ENCODE peak calls at places on chromosomes 1 and 21, in ten cellular contexts. M is ovary, X is uterus, H is testis, F is A549, P is vagina, N is adrenal gland, U is NB4, Q is body of pancreas, D is heart left ventricle. W is an unnamed sample.

GRCh38 chr1:190046231-190046630 is 431.4 kb downstream of the BRINP3 start:
- DNase-seq in Q (no peak), P (no peak), U (no peak), H (no peak), N (no peak), X (no peak), F (no peak), D (no peak), M (no peak), W (no peak)

GRCh38 chr1:224201336-224201735 is 18.3 kb downstream of the DEGS1 start:
- DNase-seq in Q (no peak), U (no peak), N (no peak), M (no peak), D (peak), F (no peak), P (no peak), H (no peak), X (no peak), W (no peak)

GRCh38 chr1:6347641-6348487 is 45.7 kb downstream of the ACOT7 start:
- DNase-seq in F (peak), X (no peak), N (peak), M (no peak), D (no peak), P (no peak), H (peak), U (peak), Q (peak), W (peak)

GRCh38 chr21:29304577-29304976 is 5.9 kb downstream of the BACH1 start:
- DNase-seq in D (no peak), H (no peak), F (no peak), Q (no peak), U (peak), P (no peak), N (no peak), X (no peak), M (no peak), W (no peak)

GRCh38 chr1:193457676-193458075 is 271.3 kb upstream of the B3GALT2 start:
- DNase-seq in F (no peak), X (no peak), H (no peak), U (no peak), Q (no peak), M (no peak), N (peak), P (no peak), D (no peak), W (no peak)

GRCh38 chr21:46222436-46223116 is 6.0 kb downstream of the LSS start:
- DNase-seq in N (no peak), X (no peak), D (no peak), M (no peak), Q (no peak), F (no peak), P (no peak), H (peak), U (no peak), W (no peak)

GRCh38 chr1:178047403-178048093 is 46.4 kb upstream of the RASAL2 start:
- DNase-seq in M (no peak), H (no peak), X (no peak), P (no peak), D (no peak), Q (no peak), F (no peak), U (no peak), N (no peak), W (no peak)

GRCh38 chr1:48469616-48470500 is 2.1 kb downstream of the SPATA6 start:
- DNase-seq in P (no peak), M (peak), Q (peak), F (no peak), H (peak), X (peak), U (peak), N (peak), D (peak), W (peak)

GRCh38 chr21:46092811-46093667 is 4.9 kb upstream of the COL6A2 start:
- DNase-seq in F (no peak), P (peak), N (no peak), M (peak), U (no peak), H (no peak), X (peak), Q (no peak), D (no peak), W (no peak)

GRCh38 chr1:47701741-47702515 is 264.1 kb downstream of the FOXD2 start:
- DNase-seq in P (no peak), D (no peak), H (no peak), Q (no peak), F (no peak), X (no peak), U (no peak), M (no peak), N (no peak), W (peak)

GRCh38 chr1:6587261-6588005 is 7.6 kb downstream of the ZBTB48 start:
- DNase-seq in M (no peak), F (no peak), D (peak), X (no peak), P (no peak), Q (peak), U (no peak), N (peak), H (peak), W (no peak)

GRCh38 chr1:171344473-171344820 is 30.5 kb downstream of the FMO4 start:
- DNase-seq in Q (peak), P (no peak), H (no peak), M (no peak), D (no peak), X (no peak), F (no peak), U (no peak), N (peak), W (no peak)

GRCh38 chr1:96641292-96641691 is 80.3 kb upstream of the PTBP2 start:
- DNase-seq in D (no peak), U (no peak), H (no peak), M (no peak), P (no peak), X (no peak), Q (no peak), N (no peak), F (no peak), W (no peak)

GRCh38 chr1:62621907-62622306 is 24.6 kb downstream of the ANGPTL3 start:
- DNase-seq in D (no peak), F (peak), X (no peak), P (no peak), M (no peak), Q (peak), N (peak), U (peak), H (no peak), W (no peak)

GRCh38 chr1:15850450-15851079 is 3.1 kb downstream of the SPEN start:
- DNase-seq in F (no peak), D (no peak), P (no peak), X (no peak), N (no peak), H (peak), M (no peak), Q (peak), U (no peak), W (no peak)

GRCh38 chr1:174713796-174714195 is 266.0 kb downstream of the GPR52 start:
- DNase-seq in Q (no peak), P (no peak), H (no peak), D (no peak), X (no peak), U (no peak), M (no peak), N (no peak), F (no peak), W (no peak)

GRCh38 chr1:65471213-65471833 is 50.9 kb downstream of the LEPR start:
- DNase-seq in U (no peak), N (no peak), H (no peak), Q (no peak), X (no peak), D (no peak), P (no peak), F (no peak), M (no peak), W (no peak)

GRCh38 chr1:208324005-208324404 is 79.8 kb upstream of the PLXNA2 start:
- DNase-seq in P (no peak), D (no peak), F (no peak), H (no peak), X (no peak), N (no peak), Q (no peak), M (no peak), U (no peak), W (no peak)

GRCh38 chr1:25800538-25801377 is 765 bp downstream of the SELENON start:
- DNase-seq in P (no peak), M (no peak), H (peak), D (peak), N (no peak), F (no peak), U (no peak), Q (peak), X (no peak), W (no peak)

GRCh38 chr1:162168261-162168660 is 98.8 kb downstream of the NOS1AP start:
- DNase-seq in U (no peak), X (no peak), P (no peak), M (no peak), F (no peak), N (peak), Q (peak), D (no peak), H (no peak), W (no peak)

GRCh38 chr1:161506336-161507223 is 1.3 kb downstream of the FCGR2A start:
- DNase-seq in N (peak), D (no peak), X (no peak), M (no peak), P (no peak), F (no peak), Q (no peak), H (no peak), U (peak), W (no peak)

GRCh38 chr1:236951672-236952071 is 52.6 kb downstream of the MT1HL1 start:
- DNase-seq in U (no peak), X (no peak), D (no peak), F (no peak), Q (no peak), N (no peak), M (no peak), H (no peak), P (no peak), W (no peak)

GRCh38 chr1:208300084-208300770 is 56.0 kb upstream of the PLXNA2 start:
- DNase-seq in N (no peak), H (no peak), P (no peak), D (no peak), Q (peak), U (no peak), X (no peak), M (no peak), F (no peak), W (no peak)

GRCh38 chr1:242454262-242455051 is 70.0 kb downstream of the PLD5 start:
- DNase-seq in H (peak), F (peak), Q (no peak), D (no peak), U (peak), P (no peak), M (no peak), X (no peak), N (peak), W (no peak)

GRCh38 chr1:206923009-206923960 is 1.5 kb upstream of the FCMR start:
- DNase-seq in Q (peak), P (no peak), X (no peak), U (peak), N (peak), F (no peak), M (no peak), H (no peak), D (no peak), W (peak)

GRCh38 chr1:206923961-206924548 is 2.3 kb upstream of the FCMR start:
- DNase-seq in P (no peak), N (no peak), Q (no peak), M (no peak), D (no peak), H (no peak), U (no peak), F (no peak), X (no peak), W (no peak)

GRCh38 chr1:206924549-206925115 is 2.9 kb upstream of the FCMR start:
- DNase-seq in Q (no peak), D (no peak), F (no peak), N (no peak), H (no peak), X (no peak), P (no peak), U (no peak), M (no peak), W (no peak)

GRCh38 chr1:206922524-206922923 is 783 bp upstream of the FCMR start:
- DNase-seq in U (no peak), P (no peak), Q (no peak), F (no peak), N (no peak), X (no peak), M (no peak), D (no peak), H (no peak), W (no peak)

GRCh38 chr1:206921772-206922265 is at the start of gene FCMR:
- DNase-seq in M (no peak), P (no peak), X (no peak), F (no peak), H (peak), U (peak), D (no peak), Q (no peak), N (peak), W (peak)
- TF ChIP-seq POLR2A in M (no peak), P (no peak), X (no peak), F (no peak), H (no peak), U (no peak), D (no peak), Q (no peak), N (no peak), W (peak)

DNA sequence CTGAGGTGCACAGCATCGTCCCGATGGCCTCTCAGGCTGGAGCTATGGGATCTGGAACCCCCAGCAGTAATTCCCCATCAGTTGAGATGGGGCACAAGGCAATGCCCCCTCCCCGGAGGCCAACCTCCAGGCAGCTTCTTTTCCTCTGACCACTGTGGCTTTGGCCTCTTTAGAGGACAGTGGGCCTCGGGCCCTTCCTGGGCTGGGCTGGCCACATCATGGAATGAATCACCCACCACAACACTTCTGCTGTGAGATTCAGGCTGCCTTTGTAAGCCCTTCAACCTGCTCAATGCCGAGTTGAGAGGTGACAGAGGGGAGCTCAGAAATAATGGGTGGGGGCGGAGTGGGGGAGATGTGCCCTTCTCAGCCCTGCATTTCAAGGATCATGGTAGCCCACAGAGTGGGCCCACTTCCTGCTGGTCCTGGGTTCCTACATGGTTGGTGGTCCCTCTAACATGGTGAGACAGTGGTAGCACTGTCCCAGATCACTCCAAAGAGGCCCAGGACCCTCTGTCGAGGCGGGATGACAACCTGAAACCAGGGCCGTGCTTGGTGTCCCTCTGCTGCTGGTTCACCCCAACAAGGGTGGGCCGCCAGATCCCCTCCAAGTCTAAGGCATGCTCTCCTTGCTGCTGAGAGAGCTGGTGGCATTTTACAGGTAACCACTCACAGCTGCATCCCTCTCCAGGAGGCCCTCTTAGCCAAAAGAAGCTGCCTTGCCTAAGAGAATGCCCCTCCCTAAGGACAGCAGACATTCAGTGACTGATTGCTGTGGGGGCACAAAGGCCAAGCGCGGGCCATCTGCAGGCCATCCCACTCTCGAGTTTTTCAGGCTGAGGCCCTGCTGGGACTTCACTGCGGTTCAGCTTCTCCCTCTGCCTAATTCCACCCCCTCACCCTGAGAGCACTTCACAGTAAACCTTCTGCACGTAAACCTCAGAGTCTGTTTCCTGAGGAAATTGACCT is 29.7 kb upstream of the EVA1B start:
- DNase-seq in H (no peak), P (no peak), U (no peak), M (no peak), F (no peak), N (no peak), D (peak), Q (no peak), X (no peak), W (no peak)
- H3K4me3 ChIP-seq in H (no peak), P (no peak), U (no peak), M (no peak), F (no peak), N (no peak), D (no peak), Q (no peak), X (no peak), W (no peak)

GRCh38 chr1:230104395-230105244 is 37.6 kb downstream of the GALNT2 start:
- DNase-seq in F (peak), X (peak), D (peak), Q (peak), U (peak), N (peak), P (no peak), M (peak), H (peak), W (peak)
- TF ChIP-seq CTCF in F (no peak), X (no peak), D (no peak), Q (no peak), U (no peak), N (no peak), P (no peak), M (no peak), H (no peak), W (no peak)

GRCh38 chr1:226076378-226076777 is 13.9 kb downstream of the H3-3A start:
- DNase-seq in P (no peak), Q (no peak), N (no peak), H (no peak), X (no peak), U (no peak), M (no peak), F (no peak), D (no peak), W (no peak)

GRCh38 chr1:226073184-226073950 is 10.9 kb downstream of the H3-3A start:
- DNase-seq in D (no peak), P (no peak), M (no peak), N (no peak), X (no peak), H (no peak), F (no peak), U (no peak), Q (no peak), W (no peak)

GRCh38 chr1:226069818-226070489 is 7.4 kb downstream of the H3-3A start:
- DNase-seq in M (no peak), U (no peak), P (no peak), D (no peak), Q (no peak), N (no peak), F (no peak), X (no peak), H (no peak), W (no peak)

GRCh38 chr1:226072347-226072746 is 9.8 kb downstream of the H3-3A start:
- DNase-seq in F (no peak), M (no peak), N (no peak), H (no peak), D (no peak), U (no peak), Q (no peak), P (no peak), X (no peak), W (no peak)

GRCh38 chr1:226074046-226074445 is 11.5 kb downstream of the H3-3A start:
- DNase-seq in X (no peak), H (no peak), Q (no peak), D (no peak), N (no peak), F (no peak), U (no peak), P (no peak), M (no peak), W (no peak)
- TF ChIP-seq POLR2A in X (no peak), H (no peak), Q (no peak), D (no peak), N (no peak), F (no peak), U (no peak), P (no peak), M (no peak), W (no peak)

GRCh38 chr1:76868154-76868882 is 1.0 kb downstream of the ST6GALNAC5 start:
- DNase-seq in U (no peak), H (peak), N (peak), M (peak), Q (peak), X (peak), D (peak), P (no peak), F (peak), W (no peak)
- H3K4me3 ChIP-seq in U (no peak), H (peak), N (peak), M (peak), Q (no peak), X (peak), D (peak), P (peak), F (peak), W (peak)

GRCh38 chr1:23100074-23100748 is 68.4 kb downstream of the LUZP1 start:
- DNase-seq in H (no peak), Q (no peak), X (no peak), D (no peak), P (no peak), F (peak), N (peak), U (peak), M (no peak), W (no peak)
- TF ChIP-seq CTCF in H (no peak), Q (no peak), X (no peak), D (no peak), P (no peak), F (no peak), N (no peak), U (no peak), M (no peak), W (no peak)

DNA sequence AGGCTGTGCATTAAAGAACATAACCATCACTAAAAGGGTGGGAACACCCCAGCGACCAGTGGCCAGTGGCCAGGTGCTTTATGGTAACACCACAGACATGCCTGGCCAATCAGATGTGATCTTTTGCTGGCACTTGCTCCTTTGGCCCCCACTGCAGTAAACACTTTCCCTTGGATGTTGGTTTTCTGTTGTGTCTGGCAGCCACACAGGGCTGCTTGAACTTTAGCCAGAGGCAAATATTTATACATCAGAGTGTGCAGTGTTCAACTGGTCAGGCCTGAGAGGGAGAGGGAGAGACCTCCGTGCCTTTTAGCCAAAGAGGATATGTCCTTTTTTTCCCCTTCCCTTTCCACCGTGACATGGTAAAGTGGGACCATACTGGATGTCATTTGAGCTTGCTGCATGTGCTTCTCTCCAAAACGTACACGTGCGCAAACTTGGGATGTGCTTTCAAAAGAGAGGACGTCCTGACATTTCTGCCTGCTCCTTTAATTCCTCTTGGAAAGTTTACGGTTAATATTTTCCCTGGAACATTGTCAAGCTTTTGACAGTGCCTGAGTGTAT is 101.2 kb downstream of the NFIA start:
- DNase-seq in H (peak), Q (peak), D (no peak), F (no peak), X (peak), U (no peak), M (peak), N (peak), P (no peak), W (peak)
- TF ChIP-seq POLR2A in H (no peak), Q (peak), D (no peak), F (no peak), X (no peak), U (no peak), M (no peak), N (no peak), P (no peak), W (no peak)

GRCh38 chr1:172357753-172358152 is 62.7 kb upstream of the C1orf105 start:
- DNase-seq in H (no peak), N (no peak), P (no peak), X (no peak), U (no peak), Q (no peak), D (no peak), M (no peak), F (no peak), W (no peak)

GRCh38 chr1:172356620-172357019 is 63.9 kb upstream of the C1orf105 start:
- DNase-seq in F (peak), X (no peak), H (peak), D (no peak), N (peak), Q (no peak), U (no peak), P (no peak), M (no peak), W (peak)

GRCh38 chr1:172360960-172361359 is 59.5 kb upstream of the C1orf105 start:
- DNase-seq in U (no peak), Q (no peak), M (no peak), F (no peak), N (no peak), D (no peak), P (no peak), H (no peak), X (no peak), W (no peak)

GRCh38 chr1:172360511-172360910 is 60.0 kb upstream of the C1orf105 start:
- DNase-seq in H (no peak), N (no peak), M (no peak), D (no peak), P (no peak), Q (no peak), U (no peak), F (no peak), X (no peak), W (no peak)

GRCh38 chr1:172359531-172359991 is 60.9 kb upstream of the C1orf105 start:
- DNase-seq in N (no peak), X (no peak), U (no peak), F (no peak), Q (peak), P (no peak), D (no peak), M (no peak), H (no peak), W (no peak)
- H3K4me3 ChIP-seq in N (no peak), X (no peak), U (no peak), F (no peak), Q (no peak), P (no peak), D (no peak), M (no peak), H (no peak), W (no peak)

GRCh38 chr1:221706862-221707582 is 34.9 kb downstream of the DUSP10 start:
- DNase-seq in H (no peak), P (no peak), D (no peak), M (no peak), U (peak), Q (no peak), N (no peak), F (no peak), X (no peak), W (no peak)
- TF ChIP-seq CTCF in H (no peak), P (no peak), D (no peak), M (no peak), U (no peak), Q (no peak), N (no peak), F (no peak), X (no peak), W (no peak)

GRCh38 chr1:244964112-244964971 is 100.0 kb upstream of the HNRNPU start:
- DNase-seq in P (no peak), X (no peak), F (no peak), D (no peak), U (peak), H (no peak), M (no peak), Q (peak), N (peak), W (peak)
- TF ChIP-seq POLR2A in P (no peak), X (no peak), F (no peak), D (no peak), U (no peak), H (no peak), M (no peak), Q (no peak), N (no peak), W (peak)